ENCODE peak calls at places on chromosomes 11 and 22, in five cellular contexts. One of them, this sample, is unnamed.

GRCh38 chr11:17528906-17529813 is 15.1 kb downstream of the USH1C start:
- DNase-seq in left ventricle myocardium inferior: no peak
- DNase-seq in adrenal gland: peak
- DNase-seq in A549: no peak
- DNase-seq in mammary epithelial cell: no peak
- DNase-seq in this sample: no peak

GRCh38 chr11:134270250-134270714 is 5.9 kb upstream of the GLB1L3 start:
- DNase-seq in left ventricle myocardium inferior: no peak
- DNase-seq in adrenal gland: no peak
- DNase-seq in A549: peak
- DNase-seq in mammary epithelial cell: no peak
- DNase-seq in this sample: no peak

GRCh38 chr11:58621586-58622262 is 741 bp upstream of the CNTF start:
- DNase-seq in left ventricle myocardium inferior: no peak
- DNase-seq in adrenal gland: no peak
- DNase-seq in A549: no peak
- DNase-seq in mammary epithelial cell: peak
- DNase-seq in this sample: no peak

GRCh38 chr11:72793081-72793451 is 781 bp downstream of the STARD10 start:
- DNase-seq in left ventricle myocardium inferior: no peak
- DNase-seq in adrenal gland: no peak
- DNase-seq in A549: no peak
- DNase-seq in mammary epithelial cell: no peak
- DNase-seq in this sample: no peak

GRCh38 chr22:44891791-44892190 is 118.0 kb downstream of the PHF21B start:
- DNase-seq in left ventricle myocardium inferior: no peak
- DNase-seq in adrenal gland: no peak
- DNase-seq in A549: no peak
- DNase-seq in mammary epithelial cell: no peak
- DNase-seq in this sample: no peak

GRCh38 chr11:73189723-73190556 is 28.1 kb upstream of the P2RY2 start:
- DNase-seq in left ventricle myocardium inferior: no peak
- DNase-seq in adrenal gland: no peak
- DNase-seq in A549: no peak
- DNase-seq in mammary epithelial cell: no peak
- DNase-seq in this sample: no peak

GRCh38 chr11:131932584-131933360 is 562.4 kb downstream of the NTM start:
- DNase-seq in left ventricle myocardium inferior: peak
- DNase-seq in adrenal gland: no peak
- DNase-seq in A549: no peak
- DNase-seq in mammary epithelial cell: no peak
- DNase-seq in this sample: no peak

GRCh38 chr11:20596629-20597129 is 2.7 kb upstream of the SLC6A5 start:
- DNase-seq in left ventricle myocardium inferior: no peak
- DNase-seq in adrenal gland: no peak
- DNase-seq in A549: no peak
- DNase-seq in mammary epithelial cell: peak
- DNase-seq in this sample: no peak

GRCh38 chr22:25780673-25781072 is 38.7 kb downstream of the MYO18B start:
- DNase-seq in left ventricle myocardium inferior: no peak
- DNase-seq in adrenal gland: no peak
- DNase-seq in A549: no peak
- DNase-seq in mammary epithelial cell: no peak
- DNase-seq in this sample: no peak

GRCh38 chr11:129846508-129847335 is 31.1 kb downstream of the TMEM45B start:
- DNase-seq in left ventricle myocardium inferior: no peak
- DNase-seq in adrenal gland: no peak
- DNase-seq in A549: no peak
- DNase-seq in mammary epithelial cell: peak
- DNase-seq in this sample: no peak

GRCh38 chr22:49540084-49540483 is 287.6 kb downstream of the BRD1 start:
- DNase-seq in left ventricle myocardium inferior: no peak
- DNase-seq in adrenal gland: no peak
- DNase-seq in A549: no peak
- DNase-seq in mammary epithelial cell: no peak
- DNase-seq in this sample: no peak

GRCh38 chr11:107050126-107050525 is 31.9 kb upstream of the GUCY1A2 start:
- DNase-seq in left ventricle myocardium inferior: no peak
- DNase-seq in adrenal gland: no peak
- DNase-seq in A549: no peak
- DNase-seq in mammary epithelial cell: no peak
- DNase-seq in this sample: no peak

GRCh38 chr11:58567889-58568512 is 7.7 kb downstream of the LPXN start:
- DNase-seq in left ventricle myocardium inferior: peak
- DNase-seq in adrenal gland: peak
- DNase-seq in A549: peak
- DNase-seq in mammary epithelial cell: peak
- DNase-seq in this sample: peak

GRCh38 chr22:44085743-44086741 is 61.9 kb downstream of the PARVB start:
- DNase-seq in left ventricle myocardium inferior: peak
- DNase-seq in adrenal gland: peak
- DNase-seq in A549: peak
- DNase-seq in mammary epithelial cell: peak
- DNase-seq in this sample: peak

GRCh38 chr11:34250732-34251639 is 106.8 kb downstream of the ABTB2 start:
- DNase-seq in left ventricle myocardium inferior: peak
- DNase-seq in adrenal gland: peak
- DNase-seq in A549: peak
- DNase-seq in mammary epithelial cell: peak
- DNase-seq in this sample: no peak

GRCh38 chr11:100855466-100856067 is 168.5 kb downstream of the ARHGAP42 start:
- DNase-seq in left ventricle myocardium inferior: no peak
- DNase-seq in adrenal gland: no peak
- DNase-seq in A549: peak
- DNase-seq in mammary epithelial cell: peak
- DNase-seq in this sample: no peak

GRCh38 chr11:78338138-78338537 is 79.5 kb downstream of the GAB2 start:
- DNase-seq in left ventricle myocardium inferior: no peak
- DNase-seq in adrenal gland: no peak
- DNase-seq in A549: no peak
- DNase-seq in mammary epithelial cell: no peak
- DNase-seq in this sample: no peak

GRCh38 chr11:86228967-86229330 is 15.6 kb upstream of the EED start:
- DNase-seq in left ventricle myocardium inferior: no peak
- DNase-seq in adrenal gland: no peak
- DNase-seq in A549: no peak
- DNase-seq in mammary epithelial cell: no peak
- DNase-seq in this sample: no peak

GRCh38 chr11:32374261-32374711 is 61.1 kb downstream of the WT1 start:
- DNase-seq in left ventricle myocardium inferior: no peak
- DNase-seq in adrenal gland: peak
- DNase-seq in A549: peak
- DNase-seq in mammary epithelial cell: no peak
- DNase-seq in this sample: no peak

GRCh38 chr11:2800655-2801531 is 84.7 kb downstream of the CDKN1C start:
- DNase-seq in left ventricle myocardium inferior: peak
- DNase-seq in adrenal gland: peak
- DNase-seq in A549: no peak
- DNase-seq in mammary epithelial cell: no peak
- DNase-seq in this sample: peak

GRCh38 chr22:39493759-39494158 is 8.3 kb upstream of the MIEF1 start:
- DNase-seq in left ventricle myocardium inferior: no peak
- DNase-seq in adrenal gland: no peak
- DNase-seq in A549: no peak
- DNase-seq in mammary epithelial cell: peak
- DNase-seq in this sample: no peak

GRCh38 chr11:1223346-1224108 is 661 bp downstream of the MUC5B start:
- DNase-seq in left ventricle myocardium inferior: no peak
- DNase-seq in adrenal gland: no peak
- DNase-seq in A549: no peak
- DNase-seq in mammary epithelial cell: no peak
- DNase-seq in this sample: no peak

GRCh38 chr22:29344137-29344536 is 28.6 kb upstream of the RASL10A start:
- DNase-seq in left ventricle myocardium inferior: peak
- DNase-seq in adrenal gland: peak
- DNase-seq in A549: peak
- DNase-seq in mammary epithelial cell: peak
- DNase-seq in this sample: peak

GRCh38 chr11:77851513-77851912 is 30.6 kb downstream of the AAMDC start:
- DNase-seq in left ventricle myocardium inferior: no peak
- DNase-seq in adrenal gland: no peak
- DNase-seq in A549: no peak
- DNase-seq in mammary epithelial cell: no peak
- DNase-seq in this sample: no peak

GRCh38 chr22:43385770-43386641 is 25.8 kb upstream of the MPPED1 start:
- DNase-seq in left ventricle myocardium inferior: peak
- DNase-seq in adrenal gland: peak
- DNase-seq in A549: peak
- DNase-seq in mammary epithelial cell: peak
- DNase-seq in this sample: peak

GRCh38 chr11:70049045-70049444 is 29.1 kb upstream of the ANO1 start:
- DNase-seq in left ventricle myocardium inferior: no peak
- DNase-seq in adrenal gland: no peak
- DNase-seq in A549: no peak
- DNase-seq in mammary epithelial cell: no peak
- DNase-seq in this sample: no peak

GRCh38 chr11:80816966-80817365 is 1376.1 kb upstream of the TENM4 start:
- DNase-seq in left ventricle myocardium inferior: no peak
- DNase-seq in adrenal gland: no peak
- DNase-seq in A549: no peak
- DNase-seq in mammary epithelial cell: no peak
- DNase-seq in this sample: no peak

GRCh38 chr11:126488591-126489370 is 133.3 kb downstream of the ST3GAL4 start:
- DNase-seq in left ventricle myocardium inferior: no peak
- DNase-seq in adrenal gland: no peak
- DNase-seq in A549: no peak
- DNase-seq in mammary epithelial cell: no peak
- DNase-seq in this sample: no peak

GRCh38 chr11:74672956-74673895 is 58.0 kb downstream of the CHRDL2 start:
- DNase-seq in left ventricle myocardium inferior: peak
- DNase-seq in adrenal gland: peak
- DNase-seq in A549: peak
- DNase-seq in mammary epithelial cell: peak
- DNase-seq in this sample: peak

GRCh38 chr11:776459-777287 is 614 bp downstream of the GATD1 start:
- DNase-seq in left ventricle myocardium inferior: no peak
- DNase-seq in adrenal gland: peak
- DNase-seq in A549: peak
- DNase-seq in mammary epithelial cell: peak
- DNase-seq in this sample: no peak

GRCh38 chr11:111454561-111455192 is 57.5 kb downstream of the BTG4 start:
- DNase-seq in left ventricle myocardium inferior: no peak
- DNase-seq in adrenal gland: peak
- DNase-seq in A549: peak
- DNase-seq in mammary epithelial cell: peak
- DNase-seq in this sample: no peak

DNA sequence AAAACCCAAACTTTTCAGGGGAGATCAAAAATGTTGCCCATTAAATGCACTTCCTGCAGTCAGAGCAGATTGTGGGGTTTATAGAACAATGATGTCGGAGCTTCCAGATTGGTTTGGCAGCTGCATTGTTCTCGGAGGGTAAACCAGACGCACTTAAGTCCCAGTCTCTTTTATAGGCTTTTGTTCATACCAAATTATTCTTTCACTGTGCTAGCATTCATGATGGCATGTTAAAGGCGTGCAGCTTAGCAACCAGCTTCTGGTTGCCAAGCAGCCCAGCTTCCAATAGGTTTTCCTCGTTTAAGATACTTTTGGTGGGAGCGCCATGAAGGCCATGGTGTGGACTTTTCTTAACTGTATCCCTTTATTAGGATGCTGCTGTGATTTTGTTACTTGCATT is 40.9 kb downstream of the ZC3H12C start:
- DNase-seq in left ventricle myocardium inferior: no peak
- DNase-seq in adrenal gland: no peak
- DNase-seq in A549: no peak
- DNase-seq in mammary epithelial cell: no peak
- DNase-seq in this sample: no peak
- H3K27ac ChIP-seq in left ventricle myocardium inferior: no peak
- H3K27ac ChIP-seq in adrenal gland: no peak
- H3K27ac ChIP-seq in A549: no peak
- H3K27ac ChIP-seq in mammary epithelial cell: no peak
- H3K27ac ChIP-seq in this sample: no peak

GRCh38 chr11:68011046-68011943 is 1.2 kb downstream of the ALDH3B1 start:
- DNase-seq in left ventricle myocardium inferior: no peak
- DNase-seq in adrenal gland: no peak
- DNase-seq in A549: no peak
- DNase-seq in mammary epithelial cell: no peak
- DNase-seq in this sample: no peak

GRCh38 chr11:68012044-68012842 is 2.1 kb downstream of the ALDH3B1 start:
- DNase-seq in left ventricle myocardium inferior: no peak
- DNase-seq in adrenal gland: no peak
- DNase-seq in A549: no peak
- DNase-seq in mammary epithelial cell: no peak
- DNase-seq in this sample: no peak

GRCh38 chr11:68009391-68010000 is 631 bp upstream of the ALDH3B1 start:
- DNase-seq in left ventricle myocardium inferior: no peak
- DNase-seq in adrenal gland: peak
- DNase-seq in A549: no peak
- DNase-seq in mammary epithelial cell: peak
- DNase-seq in this sample: no peak

GRCh38 chr11:68008381-68009337 is 1.5 kb upstream of the ALDH3B1 start:
- DNase-seq in left ventricle myocardium inferior: no peak
- DNase-seq in adrenal gland: peak
- DNase-seq in A549: no peak
- DNase-seq in mammary epithelial cell: no peak
- DNase-seq in this sample: peak

GRCh38 chr11:68010058-68011041 is at the start of gene ALDH3B1:
- DNase-seq in left ventricle myocardium inferior: peak
- DNase-seq in adrenal gland: peak
- DNase-seq in A549: peak
- DNase-seq in mammary epithelial cell: peak
- DNase-seq in this sample: peak
- TF ChIP-seq CTCF in left ventricle myocardium inferior: no peak
- TF ChIP-seq CTCF in adrenal gland: no peak
- TF ChIP-seq CTCF in A549: no peak
- TF ChIP-seq CTCF in mammary epithelial cell: no peak
- TF ChIP-seq CTCF in this sample: no peak

GRCh38 chr22:20531154-20531403 is 23.7 kb downstream of the MED15 start:
- DNase-seq in left ventricle myocardium inferior: no peak
- DNase-seq in adrenal gland: no peak
- DNase-seq in A549: no peak
- DNase-seq in mammary epithelial cell: no peak
- DNase-seq in this sample: no peak
- H3K4me3 ChIP-seq in left ventricle myocardium inferior: peak
- H3K4me3 ChIP-seq in adrenal gland: no peak
- H3K4me3 ChIP-seq in A549: no peak
- H3K4me3 ChIP-seq in mammary epithelial cell: no peak
- H3K4me3 ChIP-seq in this sample: no peak

GRCh38 chr11:62418733-62419132 is at the start of gene SCGB1A1:
- DNase-seq in left ventricle myocardium inferior: no peak
- DNase-seq in adrenal gland: no peak
- DNase-seq in A549: no peak
- DNase-seq in mammary epithelial cell: no peak
- DNase-seq in this sample: no peak

GRCh38 chr11:62421996-62422395 is 3.2 kb downstream of the SCGB1A1 start:
- DNase-seq in left ventricle myocardium inferior: no peak
- DNase-seq in adrenal gland: no peak
- DNase-seq in A549: no peak
- DNase-seq in mammary epithelial cell: no peak
- DNase-seq in this sample: no peak

GRCh38 chr11:62419560-62420342 is 918 bp downstream of the SCGB1A1 start:
- DNase-seq in left ventricle myocardium inferior: no peak
- DNase-seq in adrenal gland: no peak
- DNase-seq in A549: no peak
- DNase-seq in mammary epithelial cell: no peak
- DNase-seq in this sample: no peak

GRCh38 chr11:62423012-62423411 is 4.2 kb downstream of the SCGB1A1 start:
- DNase-seq in left ventricle myocardium inferior: no peak
- DNase-seq in adrenal gland: no peak
- DNase-seq in A549: no peak
- DNase-seq in mammary epithelial cell: no peak
- DNase-seq in this sample: no peak

GRCh38 chr11:62420882-62421281 is 2.0 kb downstream of the SCGB1A1 start:
- DNase-seq in left ventricle myocardium inferior: no peak
- DNase-seq in adrenal gland: no peak
- DNase-seq in A549: no peak
- DNase-seq in mammary epithelial cell: no peak
- DNase-seq in this sample: no peak
- H3K27ac ChIP-seq in left ventricle myocardium inferior: no peak
- H3K27ac ChIP-seq in adrenal gland: no peak
- H3K27ac ChIP-seq in A549: no peak
- H3K27ac ChIP-seq in mammary epithelial cell: no peak
- H3K27ac ChIP-seq in this sample: no peak